ENCODE peak calls at places on chromosomes 13 and 19, in ten cellular contexts. L, S, U, N, Q, J, B, R, D and V are unnamed samples.

GRCh38 chr19:43755256-43755801 is 567 bp upstream of the SMG9 start:
- DNase-seq in L (no peak), S (peak; percentile 90), U (no peak), N (peak; percentile 88), Q (peak; percentile 90), J (peak; percentile 88), B (no peak), R (peak; percentile 88), D (peak; percentile 24), V (no peak)

GRCh38 chr13:75963318-75963717 is 327.2 kb downstream of the LMO7 start:
- DNase-seq in L (no peak), S (no peak), U (no peak), N (no peak), Q (no peak), J (no peak), B (no peak), R (no peak), D (no peak), V (no peak)

GRCh38 chr19:4431808-4432674 is 25.6 kb downstream of the UBXN6 start:
- DNase-seq in L (no peak), S (no peak), U (no peak), N (no peak), Q (no peak), J (no peak), B (no peak), R (no peak), D (no peak), V (no peak)

GRCh38 chr13:94987869-94988268 is 275.5 kb upstream of the SOX21 start:
- DNase-seq in L (no peak), S (no peak), U (no peak), N (no peak), Q (no peak), J (no peak), B (no peak), R (no peak), D (no peak), V (no peak)

GRCh38 chr13:107730835-107731234 is 484.5 kb downstream of the LIG4 start:
- DNase-seq in L (no peak), S (no peak), U (no peak), N (no peak), Q (no peak), J (no peak), B (no peak), R (no peak), D (no peak), V (no peak)

GRCh38 chr19:33100894-33101644 is 20.1 kb downstream of the GPATCH1 start:
- DNase-seq in L (no peak), S (peak; percentile 83), U (peak; percentile 47), N (no peak), Q (no peak), J (no peak), B (no peak), R (peak; percentile 92), D (no peak), V (no peak)

GRCh38 chr13:43626994-43627393 is 159.8 kb downstream of the ENOX1 start:
- DNase-seq in L (no peak), S (no peak), U (no peak), N (no peak), Q (no peak), J (no peak), B (no peak), R (no peak), D (no peak), V (no peak)

GRCh38 chr19:5131031-5131865 is 162.3 kb downstream of the KDM4B start:
- DNase-seq in L (no peak), S (peak; percentile 72), U (no peak), N (no peak), Q (no peak), J (peak; percentile 33), B (no peak), R (no peak), D (peak; percentile 55), V (no peak)

GRCh38 chr19:18317998-18318800 is 4.7 kb downstream of the LSM4 start:
- DNase-seq in L (no peak), S (peak; percentile 79), U (no peak), N (peak; percentile 30), Q (no peak), J (peak; percentile 71), B (no peak), R (no peak), D (no peak), V (no peak)

GRCh38 chr13:80881495-80882482 is 540.9 kb upstream of the SPRY2 start:
- DNase-seq in L (no peak), S (no peak), U (no peak), N (no peak), Q (peak; percentile 23), J (no peak), B (no peak), R (no peak), D (no peak), V (no peak)

GRCh38 chr13:45718063-45718462 is 15.9 kb downstream of the CBY2 start:
- DNase-seq in L (no peak), S (no peak), U (no peak), N (no peak), Q (peak; percentile 40), J (no peak), B (peak; percentile 1), R (peak; percentile 6), D (no peak), V (no peak)

GRCh38 chr13:38002596-38002995 is 133.0 kb upstream of the TRPC4 start:
- DNase-seq in L (no peak), S (no peak), U (no peak), N (no peak), Q (peak; percentile 82), J (no peak), B (no peak), R (no peak), D (no peak), V (no peak)

GRCh38 chr13:20197361-20197834 is 4.7 kb upstream of the GJB2 start:
- DNase-seq in L (no peak), S (no peak), U (peak; percentile 36), N (no peak), Q (peak; percentile 40), J (no peak), B (no peak), R (peak; percentile 31), D (no peak), V (no peak)

GRCh38 chr19:15815306-15815705 is at the start of gene OR10H1:
- DNase-seq in L (no peak), S (no peak), U (no peak), N (no peak), Q (peak; percentile 16), J (no peak), B (no peak), R (no peak), D (no peak), V (no peak)

GRCh38 chr13:88817560-88817959 is 1146.4 kb downstream of the SLITRK5 start:
- DNase-seq in L (no peak), S (no peak), U (no peak), N (no peak), Q (no peak), J (no peak), B (no peak), R (no peak), D (no peak), V (no peak)

GRCh38 chr19:53157601-53158000 is 1.3 kb downstream of the ZNF347 start:
- DNase-seq in L (no peak), S (no peak), U (no peak), N (no peak), Q (no peak), J (peak; percentile 0), B (no peak), R (no peak), D (no peak), V (no peak)

GRCh38 chr19:34645551-34645950 is 31.4 kb downstream of the SCGB2B2 start:
- DNase-seq in L (no peak), S (no peak), U (no peak), N (no peak), Q (peak; percentile 18), J (no peak), B (no peak), R (no peak), D (no peak), V (no peak)

GRCh38 chr19:4811328-4812131 is 20.0 kb downstream of the TICAM1 start:
- DNase-seq in L (peak; percentile 7), S (peak; percentile 86), U (peak; percentile 48), N (peak; percentile 88), Q (peak; percentile 24), J (peak; percentile 93), B (no peak), R (peak; percentile 49), D (peak; percentile 78), V (no peak)

GRCh38 chr19:18419195-18419698 is at the start of gene SSBP4:
- DNase-seq in L (peak; percentile 67), S (peak; percentile 82), U (no peak), N (peak; percentile 82), Q (peak; percentile 90), J (peak; percentile 80), B (peak; percentile 60), R (no peak), D (no peak), V (no peak)

GRCh38 chr13:28716511-28716910 is 2.3 kb downstream of the SLC46A3 start:
- DNase-seq in L (no peak), S (peak; percentile 66), U (peak; percentile 54), N (no peak), Q (no peak), J (no peak), B (no peak), R (no peak), D (no peak), V (no peak)

GRCh38 chr13:34349091-34349722 is 531.3 kb downstream of the RFC3 start:
- DNase-seq in L (no peak), S (no peak), U (no peak), N (peak; percentile 41), Q (no peak), J (no peak), B (peak; percentile 50), R (no peak), D (no peak), V (no peak)

GRCh38 chr13:41767801-41768200 is 193.1 kb downstream of the VWA8 start:
- DNase-seq in L (no peak), S (no peak), U (no peak), N (no peak), Q (no peak), J (no peak), B (no peak), R (no peak), D (no peak), V (no peak)

GRCh38 chr13:90118467-90119071 is 1228.9 kb upstream of the MIR17HG start:
- DNase-seq in L (no peak), S (no peak), U (no peak), N (no peak), Q (no peak), J (no peak), B (no peak), R (no peak), D (no peak), V (peak; percentile 12)

GRCh38 chr19:46736544-46737274 is 9.1 kb upstream of the FKRP start:
- DNase-seq in L (no peak), S (peak; percentile 40), U (no peak), N (peak; percentile 70), Q (no peak), J (no peak), B (no peak), R (no peak), D (no peak), V (no peak)

GRCh38 chr19:51695088-51695487 is 2.0 kb downstream of the SPACA6 start:
- DNase-seq in L (no peak), S (no peak), U (no peak), N (no peak), Q (no peak), J (no peak), B (no peak), R (no peak), D (no peak), V (no peak)

GRCh38 chr19:55638864-55639359 is 1.9 kb upstream of the ZNF580 start:
- DNase-seq in L (no peak), S (no peak), U (no peak), N (peak; percentile 29), Q (peak; percentile 33), J (peak; percentile 67), B (no peak), R (peak; percentile 67), D (no peak), V (no peak)

GRCh38 chr13:98406475-98406874 is 170.4 kb downstream of the STK24 start:
- DNase-seq in L (no peak), S (no peak), U (no peak), N (no peak), Q (peak; percentile 50), J (no peak), B (no peak), R (no peak), D (no peak), V (no peak)

GRCh38 chr19:44111910-44112463 is 1.2 kb upstream of the ZNF225 start:
- DNase-seq in L (no peak), S (no peak), U (no peak), N (no peak), Q (peak; percentile 36), J (no peak), B (peak; percentile 82), R (no peak), D (no peak), V (no peak)